ENCODE peak calls at places on chromosomes 11 and 22, in five cellular contexts. L is AG08395, R is Daoy, O is kidney tubule cell, J is left ventricle myocardium inferior. D is an unnamed sample.

GRCh38 chr11:65640483-65641207 is 2.7 kb downstream of the SIPA1 start:
- DNase-seq in J (peak; percentile 64), R (no peak), O (no peak), L (no peak), D (no peak)

GRCh38 chr11:118565062-118565461 is 669 bp downstream of the IFT46 start:
- DNase-seq in J (peak; percentile 26), R (no peak), O (no peak), L (peak; percentile 36), D (no peak)

GRCh38 chr22:50529416-50530279 is at the start of gene TYMP:
- DNase-seq in L (peak; percentile 67), O (peak; percentile 61), R (no peak), J (peak; percentile 82), D (peak; percentile 76)

GRCh38 chr11:1341928-1342524 is 32.6 kb upstream of the TOLLIP start:
- DNase-seq in L (peak; percentile 8), R (peak; percentile 37), J (no peak), O (peak; percentile 5), D (no peak)

GRCh38 chr11:61370349-61371005 is 8.3 kb downstream of the TMEM138 start:
- DNase-seq in O (no peak), L (no peak), R (no peak), J (no peak), D (no peak)

GRCh38 chr11:69274531-69275016 is 19.4 kb upstream of the MYEOV start:
- DNase-seq in L (no peak), O (peak; percentile 75), R (no peak), J (no peak), D (no peak)

GRCh38 chr11:726278-726915 is 20.4 kb downstream of the EPS8L2 start:
- DNase-seq in O (peak; percentile 84), R (no peak), L (no peak), J (no peak), D (peak; percentile 51)

GRCh38 chr11:64351136-64351631 is 7.8 kb upstream of the RPS6KA4 start:
- DNase-seq in J (no peak), O (no peak), L (no peak), R (no peak), D (no peak)

GRCh38 chr22:38437416-38437815 is 17.6 kb downstream of the KCNJ4 start:
- DNase-seq in L (no peak), J (no peak), O (no peak), R (peak; percentile 75), D (no peak)

GRCh38 chr11:125494987-125495725 is 909 bp downstream of the FEZ1 start:
- DNase-seq in R (peak; percentile 46), J (peak; percentile 37), L (peak; percentile 54), O (peak; percentile 36), D (no peak)

GRCh38 chr11:62337682-62338181 is 484 bp downstream of the ASRGL1 start:
- DNase-seq in O (peak; percentile 48), R (peak; percentile 40), J (peak; percentile 20), L (no peak), D (no peak)

GRCh38 chr22:42473484-42474193 is 41.4 kb upstream of the NFAM1 start:
- DNase-seq in L (peak; percentile 71), O (peak; percentile 68), J (no peak), R (peak; percentile 48), D (no peak)

GRCh38 chr11:64409707-64410395 is 50.9 kb downstream of the RPS6KA4 start:
- DNase-seq in L (no peak), R (no peak), J (no peak), O (no peak), D (no peak)

GRCh38 chr11:122711831-122712378 is 56.4 kb downstream of the UBASH3B start:
- DNase-seq in L (no peak), R (no peak), J (no peak), O (peak; percentile 73), D (no peak)

GRCh38 chr11:119800171-119800570 is 71.2 kb upstream of the NECTIN1 start:
- DNase-seq in O (peak; percentile 27), J (no peak), R (no peak), L (no peak), D (no peak)

GRCh38 chr11:109326781-109327180 is 95.2 kb upstream of the C11orf87 start:
- DNase-seq in O (no peak), R (no peak), J (no peak), L (no peak), D (no peak)

D was measured in activated T-helper 2 cell treated with anti-CD3 and anti-CD28 coated beads, Interferon-gamma antibody, Interleukin-2, Interleukin-4, amounts not matched to agents 10 μg/mL and 5 μg/mL and 100 μg/mL, durations not matched to agents 14 hours and 24 hours and 36 hours.